ENCODE peak calls at places on chromosomes 5 and 9, in seven cellular contexts. One of them, this sample, is unnamed.

GRCh38 chr5:158421329-158421728 is 562.4 kb upstream of the CLINT1 start:
- DNase-seq in progenitor cell of endocrine pancreas: no peak
- DNase-seq in B cell: no peak
- DNase-seq in WERI-Rb-1: no peak
- DNase-seq in DND-41: no peak
- DNase-seq in bronchial epithelial cell: no peak
- DNase-seq in foreskin fibroblast: no peak
- DNase-seq in this sample: no peak

GRCh38 chr9:136576269-136576626 is 30.4 kb upstream of the NOTCH1 start:
- DNase-seq in progenitor cell of endocrine pancreas: no peak
- DNase-seq in B cell: no peak
- DNase-seq in WERI-Rb-1: no peak
- DNase-seq in DND-41: no peak
- DNase-seq in bronchial epithelial cell: peak
- DNase-seq in foreskin fibroblast: no peak
- DNase-seq in this sample: no peak

GRCh38 chr5:133049726-133050048 is 2.1 kb upstream of the HSPA4 start:
- DNase-seq in progenitor cell of endocrine pancreas: no peak
- DNase-seq in B cell: no peak
- DNase-seq in WERI-Rb-1: no peak
- DNase-seq in DND-41: no peak
- DNase-seq in bronchial epithelial cell: peak
- DNase-seq in foreskin fibroblast: no peak
- DNase-seq in this sample: no peak

GRCh38 chr5:175814676-175815075 is 56.7 kb upstream of the CPLX2 start:
- DNase-seq in progenitor cell of endocrine pancreas: no peak
- DNase-seq in B cell: no peak
- DNase-seq in WERI-Rb-1: no peak
- DNase-seq in DND-41: no peak
- DNase-seq in bronchial epithelial cell: peak
- DNase-seq in foreskin fibroblast: peak
- DNase-seq in this sample: peak

GRCh38 chr5:117788596-117788995 is 1199.8 kb downstream of the DTWD2 start:
- DNase-seq in progenitor cell of endocrine pancreas: no peak
- DNase-seq in B cell: no peak
- DNase-seq in WERI-Rb-1: no peak
- DNase-seq in DND-41: no peak
- DNase-seq in bronchial epithelial cell: no peak
- DNase-seq in foreskin fibroblast: no peak
- DNase-seq in this sample: no peak

GRCh38 chr5:36108758-36109245 is 42.1 kb upstream of the UGT3A2 start:
- DNase-seq in progenitor cell of endocrine pancreas: no peak
- DNase-seq in B cell: no peak
- DNase-seq in WERI-Rb-1: no peak
- DNase-seq in DND-41: no peak
- DNase-seq in bronchial epithelial cell: peak
- DNase-seq in foreskin fibroblast: no peak
- DNase-seq in this sample: no peak

GRCh38 chr5:5380298-5380697 is 42.2 kb upstream of the ICE1 start:
- DNase-seq in progenitor cell of endocrine pancreas: no peak
- DNase-seq in B cell: no peak
- DNase-seq in WERI-Rb-1: no peak
- DNase-seq in DND-41: no peak
- DNase-seq in bronchial epithelial cell: no peak
- DNase-seq in foreskin fibroblast: no peak
- DNase-seq in this sample: no peak

GRCh38 chr9:2229109-2229733 is 214.1 kb downstream of the SMARCA2 start:
- DNase-seq in progenitor cell of endocrine pancreas: no peak
- DNase-seq in B cell: no peak
- DNase-seq in WERI-Rb-1: no peak
- DNase-seq in DND-41: no peak
- DNase-seq in bronchial epithelial cell: no peak
- DNase-seq in foreskin fibroblast: no peak
- DNase-seq in this sample: no peak

GRCh38 chr9:125680442-125680841 is 26.6 kb downstream of the MAPKAP1 start:
- DNase-seq in progenitor cell of endocrine pancreas: no peak
- DNase-seq in B cell: no peak
- DNase-seq in WERI-Rb-1: no peak
- DNase-seq in DND-41: no peak
- DNase-seq in bronchial epithelial cell: no peak
- DNase-seq in foreskin fibroblast: no peak
- DNase-seq in this sample: no peak

GRCh38 chr5:61322738-61323429 is 9.2 kb upstream of the ZSWIM6 start:
- DNase-seq in progenitor cell of endocrine pancreas: no peak
- DNase-seq in B cell: no peak
- DNase-seq in WERI-Rb-1: no peak
- DNase-seq in DND-41: no peak
- DNase-seq in bronchial epithelial cell: peak
- DNase-seq in foreskin fibroblast: peak
- DNase-seq in this sample: no peak

GRCh38 chr9:117868594-117868993 is 164.4 kb downstream of the TLR4 start:
- DNase-seq in progenitor cell of endocrine pancreas: no peak
- DNase-seq in B cell: no peak
- DNase-seq in WERI-Rb-1: no peak
- DNase-seq in DND-41: no peak
- DNase-seq in bronchial epithelial cell: no peak
- DNase-seq in foreskin fibroblast: no peak
- DNase-seq in this sample: no peak

GRCh38 chr5:36641416-36641815 is 35.0 kb downstream of the SLC1A3 start:
- DNase-seq in progenitor cell of endocrine pancreas: no peak
- DNase-seq in B cell: no peak
- DNase-seq in WERI-Rb-1: no peak
- DNase-seq in DND-41: no peak
- DNase-seq in bronchial epithelial cell: no peak
- DNase-seq in foreskin fibroblast: no peak
- DNase-seq in this sample: no peak

GRCh38 chr5:18553269-18553668 is 919.0 kb downstream of the TAF11L14 start:
- DNase-seq in progenitor cell of endocrine pancreas: no peak
- DNase-seq in B cell: no peak
- DNase-seq in WERI-Rb-1: no peak
- DNase-seq in DND-41: no peak
- DNase-seq in bronchial epithelial cell: peak
- DNase-seq in foreskin fibroblast: no peak
- DNase-seq in this sample: no peak

GRCh38 chr5:98110270-98110669 is 663.2 kb upstream of the RGMB start:
- DNase-seq in progenitor cell of endocrine pancreas: no peak
- DNase-seq in B cell: no peak
- DNase-seq in WERI-Rb-1: no peak
- DNase-seq in DND-41: no peak
- DNase-seq in bronchial epithelial cell: peak
- DNase-seq in foreskin fibroblast: peak
- DNase-seq in this sample: no peak

GRCh38 chr5:145540375-145540774 is 294.8 kb downstream of the PRELID2 start:
- DNase-seq in progenitor cell of endocrine pancreas: no peak
- DNase-seq in B cell: no peak
- DNase-seq in WERI-Rb-1: no peak
- DNase-seq in DND-41: no peak
- DNase-seq in bronchial epithelial cell: peak
- DNase-seq in foreskin fibroblast: no peak
- DNase-seq in this sample: no peak

GRCh38 chr9:114303977-114304376 is 18.9 kb upstream of the ORM1 start:
- DNase-seq in progenitor cell of endocrine pancreas: no peak
- DNase-seq in B cell: no peak
- DNase-seq in WERI-Rb-1: peak
- DNase-seq in DND-41: no peak
- DNase-seq in bronchial epithelial cell: no peak
- DNase-seq in foreskin fibroblast: no peak
- DNase-seq in this sample: no peak

GRCh38 chr9:105421154-105421553 is 26.7 kb upstream of the FSD1L start:
- DNase-seq in progenitor cell of endocrine pancreas: no peak
- DNase-seq in B cell: no peak
- DNase-seq in WERI-Rb-1: no peak
- DNase-seq in DND-41: no peak
- DNase-seq in bronchial epithelial cell: no peak
- DNase-seq in foreskin fibroblast: no peak
- DNase-seq in this sample: no peak

GRCh38 chr5:65774346-65774745 is 52.3 kb downstream of the NLN start:
- DNase-seq in progenitor cell of endocrine pancreas: no peak
- DNase-seq in B cell: no peak
- DNase-seq in WERI-Rb-1: no peak
- DNase-seq in DND-41: no peak
- DNase-seq in bronchial epithelial cell: peak
- DNase-seq in foreskin fibroblast: peak
- DNase-seq in this sample: no peak

GRCh38 chr5:150397749-150398431 is 14.8 kb downstream of the CD74 start:
- DNase-seq in progenitor cell of endocrine pancreas: no peak
- DNase-seq in B cell: peak
- DNase-seq in WERI-Rb-1: no peak
- DNase-seq in DND-41: no peak
- DNase-seq in bronchial epithelial cell: no peak
- DNase-seq in foreskin fibroblast: no peak
- DNase-seq in this sample: no peak
- TF ChIP-seq CTCF in progenitor cell of endocrine pancreas: peak
- TF ChIP-seq CTCF in B cell: peak
- TF ChIP-seq CTCF in WERI-Rb-1: no peak
- TF ChIP-seq CTCF in DND-41: no peak
- TF ChIP-seq CTCF in bronchial epithelial cell: no peak
- TF ChIP-seq CTCF in foreskin fibroblast: peak
- TF ChIP-seq CTCF in this sample: no peak

GRCh38 chr9:82489579-82489915 is 501.0 kb downstream of the SPATA31D1 start:
- DNase-seq in progenitor cell of endocrine pancreas: no peak
- DNase-seq in B cell: no peak
- DNase-seq in WERI-Rb-1: no peak
- DNase-seq in DND-41: no peak
- DNase-seq in bronchial epithelial cell: peak
- DNase-seq in foreskin fibroblast: no peak
- DNase-seq in this sample: no peak

GRCh38 chr9:82491604-82492003 is 503.0 kb downstream of the SPATA31D1 start:
- DNase-seq in progenitor cell of endocrine pancreas: no peak
- DNase-seq in B cell: no peak
- DNase-seq in WERI-Rb-1: no peak
- DNase-seq in DND-41: no peak
- DNase-seq in bronchial epithelial cell: no peak
- DNase-seq in foreskin fibroblast: no peak
- DNase-seq in this sample: no peak

GRCh38 chr9:82490019-82490499 is 501.5 kb downstream of the SPATA31D1 start:
- DNase-seq in progenitor cell of endocrine pancreas: no peak
- DNase-seq in B cell: no peak
- DNase-seq in WERI-Rb-1: no peak
- DNase-seq in DND-41: no peak
- DNase-seq in bronchial epithelial cell: peak
- DNase-seq in foreskin fibroblast: peak
- DNase-seq in this sample: no peak

GRCh38 chr9:82488702-82489578 is 500.4 kb downstream of the SPATA31D1 start:
- DNase-seq in progenitor cell of endocrine pancreas: no peak
- DNase-seq in B cell: no peak
- DNase-seq in WERI-Rb-1: no peak
- DNase-seq in DND-41: no peak
- DNase-seq in bronchial epithelial cell: peak
- DNase-seq in foreskin fibroblast: peak
- DNase-seq in this sample: no peak

GRCh38 chr9:82492274-82492673 is 503.7 kb downstream of the SPATA31D1 start:
- DNase-seq in progenitor cell of endocrine pancreas: no peak
- DNase-seq in B cell: no peak
- DNase-seq in WERI-Rb-1: no peak
- DNase-seq in DND-41: no peak
- DNase-seq in bronchial epithelial cell: no peak
- DNase-seq in foreskin fibroblast: no peak
- DNase-seq in this sample: no peak
- TF ChIP-seq CTCF in progenitor cell of endocrine pancreas: no peak
- TF ChIP-seq CTCF in B cell: peak
- TF ChIP-seq CTCF in WERI-Rb-1: no peak
- TF ChIP-seq CTCF in DND-41: no peak
- TF ChIP-seq CTCF in bronchial epithelial cell: peak
- TF ChIP-seq CTCF in foreskin fibroblast: no peak
- TF ChIP-seq CTCF in this sample: no peak

GRCh38 chr5:169299651-169300467 is 1.1 kb downstream of the SLIT3 start:
- DNase-seq in progenitor cell of endocrine pancreas: no peak
- DNase-seq in B cell: no peak
- DNase-seq in WERI-Rb-1: no peak
- DNase-seq in DND-41: no peak
- DNase-seq in bronchial epithelial cell: peak
- DNase-seq in foreskin fibroblast: no peak
- DNase-seq in this sample: peak
- TF ChIP-seq CTCF in progenitor cell of endocrine pancreas: no peak
- TF ChIP-seq CTCF in B cell: no peak
- TF ChIP-seq CTCF in WERI-Rb-1: no peak
- TF ChIP-seq CTCF in DND-41: no peak
- TF ChIP-seq CTCF in bronchial epithelial cell: no peak
- TF ChIP-seq CTCF in foreskin fibroblast: no peak
- TF ChIP-seq CTCF in this sample: no peak

DNA sequence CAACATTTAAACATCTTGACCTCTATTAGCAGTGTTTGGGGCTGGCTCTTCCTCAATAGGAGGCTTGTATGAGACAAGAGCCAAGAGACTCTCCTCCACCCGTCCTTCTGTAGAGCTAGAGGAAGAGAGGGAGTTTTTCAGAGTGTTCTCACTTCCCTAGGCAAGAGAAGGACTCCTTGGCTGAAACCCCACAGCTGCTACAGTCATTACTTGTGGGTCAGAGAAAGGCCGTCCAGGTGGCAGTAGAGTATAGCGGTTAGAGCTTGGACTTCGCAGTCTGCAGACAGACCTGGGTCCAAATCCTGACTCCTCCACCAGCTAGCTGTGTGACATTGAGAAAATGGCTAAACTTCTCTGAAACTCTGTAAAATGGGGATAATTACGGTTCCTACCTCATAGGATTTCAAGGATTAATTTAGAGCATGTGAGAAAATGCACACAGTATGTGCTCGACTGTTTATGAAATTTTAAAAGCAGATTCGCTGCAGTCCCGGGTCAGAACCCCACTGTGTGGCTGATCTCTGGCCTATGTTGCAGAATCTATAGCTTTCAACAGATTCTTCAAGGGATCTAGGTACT is 80.8 kb upstream of the ARAP3 start:
- DNase-seq in progenitor cell of endocrine pancreas: no peak
- DNase-seq in B cell: no peak
- DNase-seq in WERI-Rb-1: no peak
- DNase-seq in DND-41: no peak
- DNase-seq in bronchial epithelial cell: no peak
- DNase-seq in foreskin fibroblast: no peak
- DNase-seq in this sample: no peak
- TF ChIP-seq CTCF in progenitor cell of endocrine pancreas: no peak
- TF ChIP-seq CTCF in B cell: no peak
- TF ChIP-seq CTCF in WERI-Rb-1: no peak
- TF ChIP-seq CTCF in DND-41: no peak
- TF ChIP-seq CTCF in bronchial epithelial cell: no peak
- TF ChIP-seq CTCF in foreskin fibroblast: no peak
- TF ChIP-seq CTCF in this sample: no peak

This sample was measured in glutamatergic neuron.